ENCODE peak calls at places on chromosomes 2 and 18, in seven cellular contexts. G is ELR; E is stimulated activated naive CD8-positive, alpha-beta T cell treated with anti-CD3 and anti-CD28 coated beads, Interleukin-15, amount 100 ng/mL, for 72 hours; U is cardiac muscle cell; R is astrocyte; A is activated T-cell treated with anti-CD3 and anti-CD28 coated beads, Interleukin-2, amount 50 U/mL, for 4 hours; K is GM23248. M is an unnamed sample.

GRCh38 chr2:99066602-99067001 is 74.9 kb upstream of the C2orf15 start:
- DNase-seq in G (peak; percentile 57), E (peak; percentile 27), U (peak; percentile 73), R (peak; percentile 41), A (no peak), K (peak; percentile 63), M (no peak)

GRCh38 chr2:36663851-36664715 is 32.4 kb upstream of the VIT start:
- DNase-seq in G (peak; percentile 85), E (peak; percentile 13), U (peak; percentile 89), R (peak; percentile 41), A (no peak), K (peak; percentile 86), M (no peak)

GRCh38 chr2:224870341-224870740 is 154.2 kb upstream of the CCDC195 start:
- DNase-seq in G (peak; percentile 47), E (no peak), U (no peak), R (peak; percentile 13), A (no peak), K (peak; percentile 44), M (no peak)

GRCh38 chr18:50306944-50307343 is 19.5 kb upstream of the CXXC1 start:
- DNase-seq in G (peak; percentile 15), E (no peak), U (peak; percentile 98), R (peak; percentile 87), A (no peak), K (peak; percentile 23), M (no peak)

GRCh38 chr18:10475633-10476388 is 21.4 kb downstream of the APCDD1 start:
- DNase-seq in G (no peak), E (no peak), U (no peak), R (no peak), A (no peak), K (no peak), M (no peak)

GRCh38 chr2:12059616-12060441 is 313.4 kb downstream of the LPIN1 start:
- DNase-seq in G (peak; percentile 72), E (no peak), U (peak; percentile 13), R (peak; percentile 71), A (no peak), K (peak; percentile 26), M (no peak)

GRCh38 chr2:19028617-19029016 is 329.8 kb downstream of the OSR1 start:
- DNase-seq in G (no peak), E (no peak), U (no peak), R (peak; percentile 27), A (no peak), K (no peak), M (no peak)

GRCh38 chr2:43005211-43005974 is 213.0 kb upstream of the HAAO start:
- DNase-seq in G (no peak), E (no peak), U (no peak), R (no peak), A (no peak), K (no peak), M (peak; percentile 33)

GRCh38 chr2:161379740-161380139 is 36.4 kb upstream of the TBR1 start:
- DNase-seq in G (no peak), E (no peak), U (no peak), R (no peak), A (no peak), K (no peak), M (no peak)

GRCh38 chr18:63089041-63089440 is 230.5 kb downstream of the BCL2 start:
- DNase-seq in G (no peak), E (no peak), U (no peak), R (no peak), A (no peak), K (no peak), M (no peak)

GRCh38 chr2:216004408-216005283 is 8.7 kb downstream of the MREG start:
- DNase-seq in G (no peak), E (no peak), U (no peak), R (no peak), A (no peak), K (no peak), M (no peak)

GRCh38 chr2:112834379-112835014 is 2.1 kb downstream of the IL1B start:
- DNase-seq in G (peak; percentile 56), E (no peak), U (peak; percentile 68), R (no peak), A (no peak), K (no peak), M (no peak)

M was measured in hypothalamus.